ENCODE peak calls at places on chromosomes 16 and 17, in eight cellular contexts. M is ovary, I is heart right ventricle, R is heart left ventricle, D is neural progenitor cell, F is type B pancreatic cell, X is vagina, Y is foreskin fibroblast. W is an unnamed sample.

GRCh38 chr16:71338193-71338592 is 20.3 kb upstream of the CALB2 start:
- DNase-seq in M (no peak), X (no peak), Y (no peak), I (no peak), D (no peak), F (no peak), R (no peak), W (peak)

GRCh38 chr17:19447085-19447583 is 36.1 kb downstream of the RNF112 start:
- DNase-seq in R (no peak), X (no peak), F (peak), Y (peak), D (peak), I (peak), M (peak), W (no peak)

GRCh38 chr17:2151634-2152033 is 96.7 kb downstream of the HIC1 start:
- DNase-seq in X (no peak), I (no peak), M (no peak), D (no peak), R (no peak), Y (no peak), F (no peak), W (no peak)

GRCh38 chr16:63005356-63005755 is 969.1 kb upstream of the CDH8 start:
- DNase-seq in I (no peak), X (no peak), R (no peak), F (no peak), D (no peak), M (no peak), Y (no peak), W (no peak)

GRCh38 chr17:30829022-30829421 is 2.7 kb upstream of the ATAD5 start:
- DNase-seq in M (no peak), Y (no peak), D (no peak), I (no peak), F (no peak), X (no peak), R (no peak), W (no peak)

GRCh38 chr16:814974-815373 is 14.4 kb upstream of the GNG13 start:
- DNase-seq in R (no peak), D (no peak), Y (peak), M (no peak), X (no peak), I (no peak), F (no peak), W (no peak)

GRCh38 chr17:34275881-34276280 is 5.9 kb downstream of the CCL7 start:
- DNase-seq in R (no peak), I (no peak), F (no peak), D (no peak), M (no peak), X (no peak), Y (peak), W (no peak)

GRCh38 chr17:27530791-27531391 is 74.6 kb downstream of the KSR1 start:
- DNase-seq in X (no peak), Y (no peak), R (no peak), F (no peak), M (no peak), I (no peak), D (no peak), W (no peak)

GRCh38 chr16:27515874-27516353 is 33.8 kb downstream of the GTF3C1 start:
- DNase-seq in D (peak), Y (no peak), I (peak), X (no peak), R (no peak), M (no peak), F (no peak), W (no peak)

GRCh38 chr17:80494547-80494946 is 18.1 kb upstream of the NPTX1 start:
- DNase-seq in M (no peak), X (no peak), R (no peak), D (no peak), Y (no peak), F (no peak), I (no peak), W (no peak)

GRCh38 chr17:43871947-43872690 is 25.1 kb downstream of the CD300LG start:
- DNase-seq in F (no peak), D (no peak), M (no peak), I (no peak), X (no peak), R (no peak), Y (no peak), W (no peak)

GRCh38 chr16:66905633-66906539 is 12.8 kb downstream of the CDH16 start:
- DNase-seq in R (no peak), Y (no peak), F (no peak), M (peak), X (no peak), I (peak), D (peak), W (no peak)

GRCh38 chr16:57609541-57610401 is 18.7 kb upstream of the ADGRG1 start:
- DNase-seq in M (no peak), D (no peak), Y (no peak), I (peak), X (no peak), F (no peak), R (no peak), W (no peak)
- TF ChIP-seq CTCF in M (no peak), D (peak), Y (no peak), I (peak), X (no peak), F (no peak), R (peak), W (peak)

DNA sequence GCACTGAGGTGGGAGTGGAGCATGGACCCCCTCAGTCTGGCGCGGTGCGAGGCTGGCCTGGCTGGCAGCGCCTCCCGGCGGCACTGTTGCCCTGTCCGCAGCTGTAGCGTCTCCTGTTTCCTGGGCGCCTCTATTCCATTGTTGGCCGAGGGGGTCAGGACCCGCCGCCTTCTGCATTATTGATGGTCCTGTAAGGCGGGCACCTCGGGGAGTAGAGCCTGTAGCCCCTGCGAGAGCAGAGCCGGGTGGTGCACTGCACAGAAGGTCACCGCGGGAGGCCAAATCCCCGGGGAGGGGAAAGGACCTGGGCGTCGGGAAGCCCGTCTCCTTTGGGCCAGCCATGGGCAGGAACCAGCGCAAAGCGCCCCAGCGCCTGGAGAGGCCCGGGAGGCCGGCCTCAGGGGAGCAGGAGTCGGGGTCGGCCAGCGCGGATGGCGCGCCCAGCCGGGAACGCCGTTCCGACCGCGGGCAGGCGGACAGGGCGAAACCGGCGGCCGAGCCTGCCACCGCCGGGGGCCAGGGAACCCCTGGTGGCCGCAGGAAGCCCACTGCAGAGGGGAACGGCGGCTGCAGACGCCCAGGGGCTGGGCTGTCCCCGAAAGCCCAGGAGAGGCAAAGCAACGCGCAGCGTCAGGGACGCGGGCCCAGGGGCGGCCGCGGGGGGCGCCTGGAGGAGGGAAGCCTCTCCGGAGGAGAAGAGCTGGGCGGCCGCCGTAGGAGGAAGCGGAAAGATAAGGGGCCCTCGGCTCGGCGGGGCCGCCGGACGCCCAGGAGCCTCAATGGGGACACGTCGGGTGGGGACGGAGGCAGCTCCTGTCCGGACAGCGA is at the start of gene MYO15B:
- DNase-seq in M (peak), F (no peak), I (peak), X (no peak), R (peak), Y (no peak), D (peak), W (no peak)
- TF ChIP-seq CTCF in M (peak), F (peak), I (peak), X (peak), R (peak), Y (no peak), D (peak), W (no peak)

DNA sequence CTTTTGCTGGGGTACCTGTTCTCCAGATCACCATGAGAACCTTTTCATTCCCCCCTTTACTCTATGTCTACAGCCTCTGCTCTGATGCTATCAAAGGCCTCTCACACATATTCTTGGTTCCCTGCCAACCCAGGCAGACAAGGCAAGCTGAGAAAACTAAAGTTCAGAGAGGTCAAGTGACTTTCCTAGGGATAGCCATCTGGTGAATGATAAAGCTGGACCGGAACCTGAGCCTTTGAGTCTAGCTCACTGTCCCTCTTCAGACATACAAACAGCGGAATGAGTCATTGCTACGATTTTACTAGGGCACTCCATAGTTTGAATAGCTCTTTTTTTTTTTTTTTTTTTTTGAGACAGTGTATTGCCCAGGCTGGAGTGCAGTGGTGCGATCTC is 73.3 kb downstream of the XYLT1 start:
- DNase-seq in I (peak), D (no peak), Y (peak), X (no peak), M (no peak), F (no peak), R (no peak), W (no peak)
- TF ChIP-seq CTCF in I (no peak), D (no peak), Y (no peak), X (no peak), M (no peak), F (no peak), R (no peak), W (no peak)

GRCh38 chr17:79023886-79024771 is at the start of gene C1QTNF1:
- DNase-seq in R (peak), I (peak), D (peak), F (no peak), X (no peak), M (peak), Y (no peak), W (no peak)
- TF ChIP-seq CTCF in R (peak), I (peak), D (peak), F (peak), X (no peak), M (peak), Y (no peak), W (no peak)

GRCh38 chr16:85782476-85782875 is 16.9 kb downstream of the EMC8 start:
- DNase-seq in R (no peak), X (no peak), F (no peak), Y (peak), D (no peak), M (no peak), I (no peak), W (no peak)
- TF ChIP-seq CTCF in R (no peak), X (no peak), F (no peak), Y (no peak), D (no peak), M (no peak), I (no peak), W (no peak)